ENCODE peak calls at places on chromosomes 2 and 18, in five cellular contexts. W is WERI-Rb-1, N is suprapubic skin, U is AG04450, P is ovary. G is an unnamed sample.

GRCh38 chr2:58291726-58292430 is 50.8 kb upstream of the FANCL start:
- DNase-seq in W (peak; percentile 23), N (no peak), U (no peak), P (no peak), G (no peak)

GRCh38 chr2:795245-796041 is 118.2 kb upstream of the TMEM18 start:
- DNase-seq in W (no peak), N (no peak), U (no peak), P (peak; percentile 64), G (no peak)

GRCh38 chr2:180979086-180979934 is 1.1 kb upstream of the UBE2E3 start:
- DNase-seq in W (no peak), N (no peak), U (peak; percentile 49), P (peak; percentile 23), G (no peak)

GRCh38 chr2:62197017-62197586 is 1.2 kb downstream of the B3GNT2 start:
- DNase-seq in W (no peak), N (no peak), U (no peak), P (peak; percentile 44), G (no peak)

GRCh38 chr18:62881509-62882016 is 166.2 kb downstream of the PHLPP1 start:
- DNase-seq in W (no peak), N (no peak), U (peak; percentile 72), P (no peak), G (no peak)

GRCh38 chr2:39772812-39773152 is 6.3 kb downstream of the THUMPD2 start:
- DNase-seq in W (no peak), N (no peak), U (no peak), P (no peak), G (no peak)

GRCh38 chr2:45237850-45238542 is 228.7 kb upstream of the SIX2 start:
- DNase-seq in W (no peak), N (no peak), U (peak; percentile 79), P (no peak), G (no peak)

GRCh38 chr2:3665886-3666612 is 8.0 kb downstream of the ALLC start:
- DNase-seq in W (no peak), N (peak; percentile 69), U (no peak), P (no peak), G (no peak)

GRCh38 chr2:113703404-113704299 is 52.8 kb downstream of the SLC35F5 start:
- DNase-seq in W (no peak), N (no peak), U (no peak), P (no peak), G (no peak)

GRCh38 chr18:48641981-48642380 is 103.2 kb downstream of the CTIF start:
- DNase-seq in W (no peak), N (no peak), U (no peak), P (no peak), G (no peak)

GRCh38 chr2:143132360-143132759 is 3.1 kb downstream of the ARHGAP15 start:
- DNase-seq in W (no peak), N (no peak), U (no peak), P (no peak), G (no peak)

GRCh38 chr18:57428221-57429150 is 6.7 kb upstream of the ONECUT2 start:
- DNase-seq in W (no peak), N (no peak), U (no peak), P (no peak), G (no peak)
- H3K4me3 ChIP-seq in W (no peak overlapping the region), N (peak overlapping the region; percentile 44), U (no peak overlapping the region), P (no peak overlapping the region), G (no peak overlapping the region)

GRCh38 chr2:190023860-190024259 is 38.7 kb downstream of the MSTN start:
- DNase-seq in W (no peak), N (no peak), U (peak; percentile 2), P (no peak), G (no peak)
- TF ChIP-seq CTCF in W (peak; percentile 16), N (no peak), U (peak; percentile 65), P (no peak), G (peak; percentile 67)

GRCh38 chr2:170689481-170689880 is 25.7 kb upstream of the SP5 start:
- DNase-seq in W (no peak), N (no peak), U (no peak), P (no peak), G (no peak)

GRCh38 chr2:170695546-170695925 is 19.6 kb upstream of the SP5 start:
- DNase-seq in W (no peak), N (no peak), U (no peak), P (no peak), G (no peak)

GRCh38 chr2:170685591-170685990 is 29.5 kb upstream of the SP5 start:
- DNase-seq in W (peak; percentile 56), N (no peak), U (no peak), P (no peak), G (no peak)

GRCh38 chr2:170694316-170694715 is 20.8 kb upstream of the SP5 start:
- DNase-seq in W (no peak), N (no peak), U (no peak), P (no peak), G (no peak)

DNA sequence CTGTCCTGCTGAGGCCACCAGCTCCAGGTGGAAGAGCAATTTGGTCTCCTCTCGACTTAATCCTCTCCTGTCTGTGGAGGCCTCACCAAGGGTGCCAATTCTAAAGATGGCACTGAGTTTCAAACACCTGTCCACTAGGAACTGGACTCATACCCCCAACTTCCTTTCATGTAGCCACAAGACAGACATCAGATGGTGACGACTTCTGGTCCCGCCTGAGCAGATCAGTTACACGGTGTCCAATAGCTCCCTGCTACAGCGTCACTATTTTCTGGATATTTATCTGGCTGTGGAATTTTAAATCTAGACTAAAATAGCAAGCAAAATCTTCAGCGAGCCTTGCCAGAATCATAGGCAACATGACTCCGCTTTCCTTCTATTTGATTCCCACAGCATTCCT is 24.5 kb upstream of the SP5 start:
- DNase-seq in W (no peak), N (no peak), U (no peak), P (no peak), G (no peak)
- H3K27me3 ChIP-seq in W (no peaks in the 10 kb centered on the region), N (no peaks in the 10 kb centered on the region), U (peaks cover 3% of the 10 kb centered on the region), P (no peaks in the 10 kb centered on the region), G (no peaks in the 10 kb centered on the region)

GRCh38 chr18:6731197-6731596 is 1.7 kb downstream of the ARHGAP28 start:
- DNase-seq in W (no peak), N (no peak), U (peak; percentile 89), P (no peak), G (no peak)
- H3K4me3 ChIP-seq in W (no peak overlapping the region), N (no peak overlapping the region), U (peak overlapping the region; percentile 72), P (no peak overlapping the region), G (peak overlapping the region; percentile 72)

GRCh38 chr2:28955492-28955891 is 25.6 kb upstream of the TOGARAM2 start:
- DNase-seq in W (no peak), N (no peak), U (no peak), P (no peak), G (no peak)

GRCh38 chr2:28956415-28956826 is 24.7 kb upstream of the TOGARAM2 start:
- DNase-seq in W (peak; percentile 46), N (peak; percentile 78), U (no peak), P (no peak), G (peak; percentile 38)

GRCh38 chr2:28958689-28959088 is 22.4 kb upstream of the TOGARAM2 start:
- DNase-seq in W (peak; percentile 84), N (peak; percentile 84), U (peak; percentile 50), P (peak; percentile 71), G (peak; percentile 72)

GRCh38 chr2:28960401-28960800 is 20.7 kb upstream of the TOGARAM2 start:
- DNase-seq in W (no peak), N (no peak), U (no peak), P (no peak), G (no peak)

DNA sequence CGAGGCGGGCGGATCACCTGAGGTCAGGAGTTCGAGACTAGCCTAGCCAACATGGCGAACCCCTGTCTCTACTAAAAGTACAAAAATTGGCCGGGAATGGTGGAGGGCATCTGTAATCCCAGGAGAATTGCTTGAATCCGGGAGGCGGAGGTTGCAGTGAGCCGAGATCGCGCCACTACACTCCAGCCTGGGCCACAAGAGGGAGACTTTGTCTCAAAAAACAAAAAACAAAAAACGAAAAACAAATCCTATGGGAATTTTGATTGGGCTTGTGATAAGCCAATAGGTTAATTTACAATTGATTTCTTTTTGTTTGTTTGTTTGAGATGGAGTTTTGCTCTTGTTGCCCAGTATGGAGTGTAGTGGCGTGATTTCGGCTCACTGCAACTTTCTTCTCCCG is 24.2 kb upstream of the TOGARAM2 start:
- DNase-seq in W (peak; percentile 55), N (no peak), U (no peak), P (no peak), G (no peak)
- TF ChIP-seq CTCF in W (peak; percentile 53), N (no peak), U (peak; percentile 46), P (no peak), G (peak; percentile 15)

G was measured in dorsolateral prefrontal cortex.